ENCODE peak calls at places on chromosomes 4 and X, in nine cellular contexts. Q, C, P, Z, E, K, U, J and T are unnamed samples.

GRCh38 chr4:71184195-71184781 is 154.5 kb upstream of the SLC4A4 start:
- DNase-seq in K (peak; percentile 48), J (peak; percentile 62), P (peak; percentile 70), E (peak; percentile 68), C (no peak), Z (peak; percentile 65), U (peak; percentile 76), Q (peak; percentile 84), T (no peak)

GRCh38 chr4:52371861-52372260 is 287.2 kb downstream of the USP46 start:
- DNase-seq in J (no peak), P (no peak), Q (no peak), C (no peak), Z (no peak), E (no peak), K (no peak), U (no peak), T (no peak)

GRCh38 chr4:133596459-133596858 is 447.4 kb downstream of the PCDH10 start:
- DNase-seq in J (no peak), C (no peak), U (no peak), P (no peak), Z (no peak), E (no peak), K (no peak), Q (peak; percentile 40), T (no peak)

GRCh38 chr4:183402771-183403170 is 41.7 kb upstream of the CDKN2AIP start:
- DNase-seq in C (no peak), J (no peak), K (no peak), Q (no peak), U (no peak), E (no peak), Z (no peak), P (no peak), T (no peak)

GRCh38 chrX:150844016-150844415 is 54.5 kb downstream of the CD99L2 start:
- DNase-seq in Q (no peak), J (no peak), K (no peak), E (no peak), P (no peak), Z (no peak), C (no peak), U (no peak), T (no peak)

GRCh38 chr4:98166025-98166730 is 22.9 kb upstream of the STPG2 start:
- DNase-seq in Q (no peak), J (peak; percentile 4), C (no peak), P (no peak), K (no peak), Z (peak; percentile 86), E (no peak), U (no peak), T (no peak)

GRCh38 chrX:74531081-74531480 is 83.3 kb downstream of the RLIM start:
- DNase-seq in C (no peak), J (no peak), P (no peak), Z (no peak), Q (no peak), U (no peak), E (no peak), K (no peak), T (no peak)

GRCh38 chr4:6627832-6628231 is 12.7 kb upstream of the MRFAP1 start:
- DNase-seq in K (no peak), C (no peak), P (no peak), U (no peak), J (no peak), E (no peak), Q (no peak), Z (no peak), T (no peak)

GRCh38 chr4:163404080-163404479 is 60.4 kb downstream of the NPY5R start:
- DNase-seq in J (no peak), U (no peak), P (no peak), Q (no peak), C (no peak), Z (no peak), E (no peak), K (no peak), T (no peak)

GRCh38 chrX:2576793-2577192 is 76.0 kb upstream of the DHRSX start:
- DNase-seq in C (no peak), J (peak; percentile 13), P (no peak), Q (no peak), E (no peak), U (no peak), Z (no peak), K (no peak), T (no peak)

GRCh38 chrX:115183980-115184379 is 5.2 kb upstream of the RBMXL3 start:
- DNase-seq in K (no peak), C (no peak), E (no peak), J (peak; percentile 4), U (peak; percentile 58), Q (no peak), P (peak; percentile 29), Z (no peak), T (no peak)

GRCh38 chr4:7500404-7500803 is 65.7 kb upstream of the PSAPL1 start:
- DNase-seq in J (no peak), E (no peak), P (no peak), K (no peak), Q (no peak), C (no peak), U (no peak), Z (no peak), T (no peak)

GRCh38 chr4:7005571-7005970 is 37.6 kb upstream of the TADA2B start:
- DNase-seq in U (no peak), J (no peak), C (no peak), Q (no peak), P (no peak), E (no peak), K (no peak), Z (no peak), T (no peak)

GRCh38 chrX:129825746-129826505 is 17.8 kb downstream of the ZDHHC9 start:
- DNase-seq in Q (no peak), P (no peak), U (no peak), J (no peak), Z (no peak), C (no peak), E (peak; percentile 22), K (no peak), T (no peak)

GRCh38 chrX:129824620-129825019 is 19.1 kb downstream of the ZDHHC9 start:
- DNase-seq in Z (no peak), J (no peak), U (no peak), C (no peak), E (no peak), P (no peak), K (no peak), Q (no peak), T (no peak)

GRCh38 chrX:129823115-129823514 is 20.6 kb downstream of the ZDHHC9 start:
- DNase-seq in E (peak; percentile 38), P (peak; percentile 27), J (peak; percentile 66), C (no peak), K (peak; percentile 52), Q (peak; percentile 63), Z (peak; percentile 33), U (peak; percentile 50), T (no peak)

DNA sequence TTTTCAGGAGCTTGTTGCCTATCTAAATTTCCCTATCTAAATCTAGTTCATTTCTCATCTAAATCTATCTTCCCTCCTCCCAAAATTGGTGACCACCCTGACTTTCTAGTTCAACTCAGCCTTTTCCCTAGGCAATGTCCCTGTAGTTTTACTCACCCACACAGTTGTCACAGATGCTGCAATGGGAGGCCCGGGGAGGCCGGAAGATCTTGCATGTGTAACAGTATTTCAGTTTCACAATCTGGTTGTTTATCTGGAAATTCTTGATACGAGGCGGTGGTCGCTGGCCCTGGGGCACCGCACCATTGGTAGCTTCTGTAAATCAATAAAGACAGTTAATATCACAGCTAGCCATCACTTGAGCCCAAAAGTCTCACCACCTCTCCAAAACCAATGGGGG is 20.2 kb downstream of the ZDHHC9 start:
- DNase-seq in K (no peak), J (no peak), Q (no peak), P (no peak), U (no peak), E (no peak), C (no peak), Z (no peak), T (no peak)
- H3K4me3 ChIP-seq in K (no peak overlapping the region), J (no peak overlapping the region), Q (no peak overlapping the region), P (no peak overlapping the region), U (no peak overlapping the region), E (no peak overlapping the region), C (no peak overlapping the region), Z (no peak overlapping the region), T (no peak overlapping the region)

GRCh38 chr4:1249148-1249730 is 309 bp upstream of the CTBP1 start:
- DNase-seq in P (peak; percentile 90), Z (peak; percentile 90), E (peak; percentile 89), Q (peak; percentile 87), U (peak; percentile 90), K (peak; percentile 95), J (peak; percentile 90), C (peak; percentile 93), T (peak; percentile 86)

GRCh38 chr4:1246901-1247810 is 1.8 kb downstream of the CTBP1 start:
- DNase-seq in Q (peak; percentile 38), U (no peak), K (peak; percentile 64), C (peak; percentile 66), E (peak; percentile 26), J (peak; percentile 16), P (no peak), Z (no peak), T (no peak)

GRCh38 chr4:1248262-1249147 is at the start of gene CTBP1:
- DNase-seq in U (peak; percentile 84), Z (peak; percentile 79), K (peak; percentile 100), C (peak; percentile 90), P (peak; percentile 75), Q (peak; percentile 82), J (peak; percentile 84), E (peak; percentile 84), T (peak; percentile 89)

GRCh38 chr4:1246111-1246881 is 2.6 kb downstream of the CTBP1 start:
- DNase-seq in K (peak; percentile 23), U (no peak), P (no peak), J (no peak), E (peak; percentile 30), C (peak; percentile 64), Z (no peak), Q (no peak), T (peak; percentile 38)

DNA sequence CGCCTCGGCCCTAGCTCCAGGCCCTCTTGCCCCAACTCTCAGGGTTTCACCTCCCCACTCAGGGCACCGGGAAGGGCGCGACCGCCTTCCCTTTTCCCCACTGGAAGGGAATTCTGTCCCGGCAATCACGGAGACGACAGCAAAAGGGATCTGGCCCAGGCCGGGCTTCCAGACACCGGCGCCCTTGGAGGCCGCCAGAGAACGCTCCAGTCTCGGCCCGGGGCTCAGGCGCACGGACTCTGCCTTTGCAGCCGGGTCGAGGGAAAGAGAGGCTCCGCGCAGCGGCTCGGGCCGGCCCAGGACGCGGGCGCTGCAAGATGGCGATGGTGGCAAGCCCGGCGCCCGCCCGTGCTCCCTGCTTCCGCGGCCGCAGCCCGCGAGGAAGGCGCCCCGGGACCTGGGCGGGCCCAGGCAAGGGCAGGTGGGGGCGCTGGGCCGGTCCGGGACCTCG is 1.1 kb downstream of the CTBP1 start:
- DNase-seq in J (peak; percentile 47), P (no peak), E (no peak), C (peak; percentile 71), Z (no peak), Q (no peak), K (no peak), U (no peak), T (no peak)
- H3K4me3 ChIP-seq in J (peak overlapping the region; percentile 75), P (peak overlapping the region; percentile 78), E (peak overlapping the region; percentile 74), C (peak overlapping the region; percentile 94), Z (peak overlapping the region; percentile 96), Q (peak overlapping the region; percentile 95), K (peak overlapping the region; percentile 83), U (peak overlapping the region; percentile 79), T (peak overlapping the region; percentile 67)

GRCh38 chr4:121822047-121822446 is 1.6 kb downstream of the CCNA2 start:
- DNase-seq in Z (no peak), K (no peak), E (no peak), P (no peak), Q (no peak), U (no peak), C (no peak), J (no peak), T (no peak)
- H3K4me3 ChIP-seq in Z (peak overlapping the region; percentile 66), K (peak overlapping the region; percentile 86), E (no peak overlapping the region), P (peak overlapping the region; percentile 77), Q (peak overlapping the region; percentile 92), U (peak overlapping the region; percentile 90), C (no peak overlapping the region), J (peak overlapping the region; percentile 79), T (no peak overlapping the region)

GRCh38 chr4:188107931-188108843 is 1.2 kb downstream of the TRIML2 start:
- DNase-seq in E (no peak), Q (peak; percentile 89), J (peak; percentile 12), P (peak; percentile 12), Z (no peak), C (no peak), U (peak; percentile 15), K (no peak), T (no peak)
- H3K4me3 ChIP-seq in E (no peak overlapping the region), Q (peak overlapping the region; percentile 52), J (no peak overlapping the region), P (no peak overlapping the region), Z (no peak overlapping the region), C (no peak overlapping the region), U (no peak overlapping the region), K (no peak overlapping the region), T (no peak overlapping the region)